ENCODE peak calls at places on chromosomes 3 and 15, in nine cellular contexts. One of them, this sample, is unnamed.

GRCh38 chr15:34353627-34354026 is 10.5 kb downstream of the NUTM1 start:
- DNase-seq in left ventricle myocardium inferior: no peak
- DNase-seq in heart left ventricle: no peak
- DNase-seq in lung: no peak
- DNase-seq in transverse colon: no peak
- DNase-seq in adrenal gland: no peak
- DNase-seq in NB4: no peak
- DNase-seq in IMR-90: no peak
- DNase-seq in BE2C: no peak
- DNase-seq in this sample: no peak

GRCh38 chr3:156808025-156808424 is 18.1 kb upstream of the LEKR1 start:
- DNase-seq in transverse colon: no peak
- DNase-seq in BE2C: no peak
- DNase-seq in heart left ventricle: no peak
- DNase-seq in IMR-90: peak
- DNase-seq in lung: no peak
- DNase-seq in NB4: peak
- DNase-seq in left ventricle myocardium inferior: no peak
- DNase-seq in adrenal gland: no peak
- DNase-seq in this sample: no peak

GRCh38 chr3:151037746-151038145 is 47.7 kb upstream of the MED12L start:
- DNase-seq in IMR-90: peak
- DNase-seq in left ventricle myocardium inferior: peak
- DNase-seq in adrenal gland: peak
- DNase-seq in NB4: no peak
- DNase-seq in transverse colon: peak
- DNase-seq in lung: peak
- DNase-seq in BE2C: no peak
- DNase-seq in heart left ventricle: peak
- DNase-seq in this sample: peak

GRCh38 chr3:123021986-123022510 is 5.5 kb downstream of the SEMA5B start:
- DNase-seq in BE2C: no peak
- DNase-seq in heart left ventricle: no peak
- DNase-seq in adrenal gland: no peak
- DNase-seq in transverse colon: no peak
- DNase-seq in IMR-90: no peak
- DNase-seq in left ventricle myocardium inferior: no peak
- DNase-seq in NB4: no peak
- DNase-seq in lung: no peak
- DNase-seq in this sample: no peak

GRCh38 chr3:123881771-123882170 is 2.4 kb downstream of the MYLK start:
- DNase-seq in adrenal gland: no peak
- DNase-seq in BE2C: no peak
- DNase-seq in NB4: no peak
- DNase-seq in lung: no peak
- DNase-seq in left ventricle myocardium inferior: no peak
- DNase-seq in transverse colon: no peak
- DNase-seq in IMR-90: no peak
- DNase-seq in heart left ventricle: no peak
- DNase-seq in this sample: no peak

GRCh38 chr3:172203522-172204258 is 164.3 kb downstream of the FNDC3B start:
- DNase-seq in NB4: no peak
- DNase-seq in transverse colon: no peak
- DNase-seq in IMR-90: no peak
- DNase-seq in left ventricle myocardium inferior: no peak
- DNase-seq in BE2C: no peak
- DNase-seq in lung: no peak
- DNase-seq in heart left ventricle: no peak
- DNase-seq in adrenal gland: no peak
- DNase-seq in this sample: peak

GRCh38 chr3:102225407-102226132 is 209.2 kb upstream of the ZPLD1 start:
- DNase-seq in lung: no peak
- DNase-seq in BE2C: no peak
- DNase-seq in transverse colon: no peak
- DNase-seq in left ventricle myocardium inferior: no peak
- DNase-seq in NB4: peak
- DNase-seq in heart left ventricle: no peak
- DNase-seq in adrenal gland: no peak
- DNase-seq in IMR-90: peak
- DNase-seq in this sample: peak

GRCh38 chr15:67593561-67593960 is 51.1 kb downstream of the MAP2K5 start:
- DNase-seq in adrenal gland: no peak
- DNase-seq in heart left ventricle: no peak
- DNase-seq in lung: no peak
- DNase-seq in transverse colon: no peak
- DNase-seq in left ventricle myocardium inferior: no peak
- DNase-seq in NB4: no peak
- DNase-seq in IMR-90: no peak
- DNase-seq in BE2C: no peak
- DNase-seq in this sample: no peak

GRCh38 chr3:71702131-71703024 is 22.8 kb downstream of the EIF4E3 start:
- DNase-seq in lung: no peak
- DNase-seq in NB4: no peak
- DNase-seq in IMR-90: no peak
- DNase-seq in left ventricle myocardium inferior: no peak
- DNase-seq in transverse colon: no peak
- DNase-seq in adrenal gland: no peak
- DNase-seq in heart left ventricle: no peak
- DNase-seq in BE2C: no peak
- DNase-seq in this sample: no peak

GRCh38 chr15:33022629-33023028 is 171.9 kb downstream of the FMN1 start:
- DNase-seq in BE2C: peak
- DNase-seq in adrenal gland: no peak
- DNase-seq in lung: peak
- DNase-seq in transverse colon: peak
- DNase-seq in heart left ventricle: peak
- DNase-seq in left ventricle myocardium inferior: peak
- DNase-seq in NB4: no peak
- DNase-seq in IMR-90: peak
- DNase-seq in this sample: peak

GRCh38 chr3:116740293-116740692 is 30.7 kb downstream of the TUSC7 start:
- DNase-seq in BE2C: no peak
- DNase-seq in lung: no peak
- DNase-seq in NB4: no peak
- DNase-seq in transverse colon: no peak
- DNase-seq in adrenal gland: no peak
- DNase-seq in left ventricle myocardium inferior: no peak
- DNase-seq in heart left ventricle: no peak
- DNase-seq in IMR-90: no peak
- DNase-seq in this sample: no peak

GRCh38 chr15:76197703-76198455 is 113.4 kb downstream of the ETFA start:
- DNase-seq in IMR-90: no peak
- DNase-seq in lung: no peak
- DNase-seq in heart left ventricle: no peak
- DNase-seq in left ventricle myocardium inferior: no peak
- DNase-seq in BE2C: no peak
- DNase-seq in adrenal gland: peak
- DNase-seq in transverse colon: peak
- DNase-seq in NB4: no peak
- DNase-seq in this sample: no peak

GRCh38 chr3:46068526-46068925 is 41.2 kb upstream of the XCR1 start:
- DNase-seq in heart left ventricle: no peak
- DNase-seq in transverse colon: no peak
- DNase-seq in lung: no peak
- DNase-seq in left ventricle myocardium inferior: no peak
- DNase-seq in BE2C: no peak
- DNase-seq in NB4: no peak
- DNase-seq in IMR-90: no peak
- DNase-seq in adrenal gland: no peak
- DNase-seq in this sample: no peak

GRCh38 chr3:31610700-31611275 is 78.1 kb downstream of the STT3B start:
- DNase-seq in NB4: peak
- DNase-seq in lung: no peak
- DNase-seq in adrenal gland: no peak
- DNase-seq in heart left ventricle: no peak
- DNase-seq in transverse colon: no peak
- DNase-seq in left ventricle myocardium inferior: no peak
- DNase-seq in BE2C: no peak
- DNase-seq in IMR-90: peak
- DNase-seq in this sample: peak

GRCh38 chr3:143179603-143180002 is 60.0 kb downstream of the CHST2 start:
- DNase-seq in IMR-90: no peak
- DNase-seq in NB4: no peak
- DNase-seq in heart left ventricle: no peak
- DNase-seq in adrenal gland: no peak
- DNase-seq in BE2C: no peak
- DNase-seq in lung: no peak
- DNase-seq in transverse colon: no peak
- DNase-seq in left ventricle myocardium inferior: no peak
- DNase-seq in this sample: no peak

GRCh38 chr3:49222002-49222401 is 50.6 kb downstream of the KLHDC8B start:
- DNase-seq in NB4: no peak
- DNase-seq in heart left ventricle: no peak
- DNase-seq in transverse colon: no peak
- DNase-seq in adrenal gland: no peak
- DNase-seq in left ventricle myocardium inferior: no peak
- DNase-seq in IMR-90: no peak
- DNase-seq in lung: no peak
- DNase-seq in BE2C: no peak
- DNase-seq in this sample: no peak

GRCh38 chr3:3745693-3746092 is 53.5 kb upstream of the LRRN1 start:
- DNase-seq in heart left ventricle: no peak
- DNase-seq in NB4: peak
- DNase-seq in lung: no peak
- DNase-seq in transverse colon: no peak
- DNase-seq in BE2C: no peak
- DNase-seq in adrenal gland: no peak
- DNase-seq in left ventricle myocardium inferior: no peak
- DNase-seq in IMR-90: no peak
- DNase-seq in this sample: no peak

GRCh38 chr3:70840106-70840870 is 527.9 kb upstream of the MDFIC2 start:
- DNase-seq in NB4: no peak
- DNase-seq in transverse colon: no peak
- DNase-seq in lung: no peak
- DNase-seq in left ventricle myocardium inferior: no peak
- DNase-seq in BE2C: no peak
- DNase-seq in heart left ventricle: no peak
- DNase-seq in IMR-90: peak
- DNase-seq in adrenal gland: no peak
- DNase-seq in this sample: no peak

GRCh38 chr3:43759297-43759782 is 68.6 kb downstream of the ABHD5 start:
- DNase-seq in heart left ventricle: peak
- DNase-seq in left ventricle myocardium inferior: peak
- DNase-seq in adrenal gland: no peak
- DNase-seq in IMR-90: peak
- DNase-seq in transverse colon: no peak
- DNase-seq in lung: no peak
- DNase-seq in BE2C: no peak
- DNase-seq in NB4: peak
- DNase-seq in this sample: peak

DNA sequence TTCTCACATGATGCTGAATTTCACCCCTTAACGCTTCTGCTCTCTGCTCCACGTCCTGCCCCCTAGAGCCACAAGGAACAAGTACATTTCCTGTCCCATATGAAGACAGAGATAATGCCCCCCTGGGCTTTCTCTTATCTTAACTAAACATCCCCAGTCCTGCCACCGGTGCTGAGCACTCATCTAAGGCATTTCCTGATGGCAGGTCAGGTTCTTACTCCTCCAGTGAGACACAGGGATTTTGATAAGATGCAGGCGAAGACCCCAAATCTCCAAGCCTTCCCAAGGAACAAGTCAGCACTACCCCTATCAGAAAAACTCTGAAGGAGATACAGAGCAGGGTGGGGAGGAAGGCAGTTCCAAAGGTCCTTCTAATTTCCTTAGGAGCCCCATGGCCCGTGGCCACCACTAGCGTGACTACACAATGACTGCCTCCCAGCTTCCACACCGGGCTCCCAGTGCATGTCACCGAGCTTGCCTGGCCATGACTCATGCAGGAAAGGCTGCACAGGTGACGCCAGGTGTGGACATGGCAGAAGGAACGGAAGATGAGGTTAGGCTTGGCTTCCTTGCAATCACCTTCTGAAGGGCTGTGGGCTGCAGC is 152.9 kb downstream of the XXYLT1 start:
- DNase-seq in NB4: peak
- DNase-seq in heart left ventricle: no peak
- DNase-seq in IMR-90: peak
- DNase-seq in left ventricle myocardium inferior: no peak
- DNase-seq in adrenal gland: no peak
- DNase-seq in lung: no peak
- DNase-seq in BE2C: no peak
- DNase-seq in transverse colon: peak
- DNase-seq in this sample: no peak
- TF ChIP-seq CTCF in NB4: peak
- TF ChIP-seq CTCF in heart left ventricle: peak
- TF ChIP-seq CTCF in IMR-90: peak
- TF ChIP-seq CTCF in left ventricle myocardium inferior: peak
- TF ChIP-seq CTCF in adrenal gland: peak
- TF ChIP-seq CTCF in lung: no peak
- TF ChIP-seq CTCF in BE2C: no peak
- TF ChIP-seq CTCF in transverse colon: no peak
- TF ChIP-seq CTCF in this sample: peak

DNA sequence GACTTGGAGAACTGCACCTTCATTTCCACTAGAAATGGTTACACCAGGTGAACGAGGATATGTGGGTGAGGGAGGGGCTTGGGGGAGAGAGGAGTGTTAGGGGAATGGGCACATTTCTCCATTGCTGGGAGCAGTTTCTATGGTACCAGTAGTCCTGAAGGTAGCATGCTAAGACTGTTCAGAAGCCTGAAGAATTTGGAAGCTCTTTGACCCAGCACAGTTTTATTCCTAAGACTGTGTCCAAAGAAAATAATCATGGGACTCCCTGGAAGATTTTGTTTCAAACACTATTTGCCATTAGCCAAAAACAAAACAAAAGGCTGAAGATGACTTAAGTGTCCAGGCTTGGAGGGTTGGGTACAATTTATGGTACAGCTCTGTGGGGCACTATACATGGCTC is 32.1 kb downstream of the ST6GAL1 start:
- DNase-seq in lung: no peak
- DNase-seq in BE2C: no peak
- DNase-seq in NB4: no peak
- DNase-seq in IMR-90: no peak
- DNase-seq in adrenal gland: no peak
- DNase-seq in left ventricle myocardium inferior: no peak
- DNase-seq in heart left ventricle: no peak
- DNase-seq in transverse colon: no peak
- DNase-seq in this sample: no peak
- H3K4me3 ChIP-seq in lung: no peak
- H3K4me3 ChIP-seq in BE2C: no peak
- H3K4me3 ChIP-seq in NB4: no peak
- H3K4me3 ChIP-seq in IMR-90: no peak
- H3K4me3 ChIP-seq in adrenal gland: no peak
- H3K4me3 ChIP-seq in left ventricle myocardium inferior: no peak
- H3K4me3 ChIP-seq in heart left ventricle: no peak
- H3K4me3 ChIP-seq in transverse colon: no peak
- H3K4me3 ChIP-seq in this sample: no peak

GRCh38 chr3:195123196-195123805 is 147.7 kb downstream of the XXYLT1 start:
- DNase-seq in BE2C: peak
- DNase-seq in heart left ventricle: no peak
- DNase-seq in NB4: no peak
- DNase-seq in left ventricle myocardium inferior: no peak
- DNase-seq in adrenal gland: no peak
- DNase-seq in transverse colon: no peak
- DNase-seq in lung: no peak
- DNase-seq in IMR-90: peak
- DNase-seq in this sample: peak
- TF ChIP-seq CTCF in BE2C: peak
- TF ChIP-seq CTCF in heart left ventricle: no peak
- TF ChIP-seq CTCF in NB4: no peak
- TF ChIP-seq CTCF in left ventricle myocardium inferior: no peak
- TF ChIP-seq CTCF in adrenal gland: no peak
- TF ChIP-seq CTCF in transverse colon: no peak
- TF ChIP-seq CTCF in lung: no peak
- TF ChIP-seq CTCF in IMR-90: peak
- TF ChIP-seq CTCF in this sample: peak

GRCh38 chr15:64774556-64775523 is 549 bp downstream of the RBPMS2 start:
- DNase-seq in BE2C: peak
- DNase-seq in NB4: no peak
- DNase-seq in adrenal gland: no peak
- DNase-seq in lung: no peak
- DNase-seq in transverse colon: no peak
- DNase-seq in left ventricle myocardium inferior: peak
- DNase-seq in IMR-90: no peak
- DNase-seq in heart left ventricle: peak
- DNase-seq in this sample: no peak
- H3K4me3 ChIP-seq in BE2C: peak
- H3K4me3 ChIP-seq in NB4: no peak
- H3K4me3 ChIP-seq in adrenal gland: no peak
- H3K4me3 ChIP-seq in lung: peak
- H3K4me3 ChIP-seq in transverse colon: peak
- H3K4me3 ChIP-seq in left ventricle myocardium inferior: peak
- H3K4me3 ChIP-seq in IMR-90: peak
- H3K4me3 ChIP-seq in heart left ventricle: peak
- H3K4me3 ChIP-seq in this sample: no peak